ENCODE peak calls at places on chromosomes 6 and 20, in eight cellular contexts. X is iris pigment epithelial cell; R is stimulated activated CD8-positive, alpha-beta memory T cell treated with anti-CD3 and anti-CD28 coated beads, Interleukin-7, amount 100 ng/mL, for 1 hour; D is astrocyte of the spinal cord; C is iPS-NIHi11; N is C1 segment of cervical spinal cord; V is ACHN; Q is RPMI7951. E is an unnamed sample.

GRCh38 chr6:41783106-41783780 is 2.7 kb downstream of the PRICKLE4 start:
- DNase-seq in V (no peak), C (no peak), X (no peak), N (no peak), R (no peak), Q (no peak), D (no peak), E (no peak)

GRCh38 chr20:35004749-35005462 is 49.2 kb downstream of the MYH7B start:
- DNase-seq in V (no peak), X (no peak), C (no peak), N (no peak), R (no peak), Q (no peak), D (no peak), E (no peak)

GRCh38 chr6:105179244-105180065 is at the start of gene POPDC3:
- DNase-seq in V (no peak), N (no peak), C (peak; percentile 78), R (no peak), D (peak; percentile 38), X (peak; percentile 56), Q (peak; percentile 73), E (no peak)

GRCh38 chr6:126312013-126312665 is 27.8 kb upstream of the CENPW start:
- DNase-seq in X (peak; percentile 4), C (peak; percentile 56), R (no peak), V (peak; percentile 22), Q (peak; percentile 26), D (no peak), N (no peak), E (no peak)

GRCh38 chr6:35984701-35985100 is 39.7 kb downstream of the SLC26A8 start:
- DNase-seq in D (no peak), V (no peak), Q (no peak), R (no peak), C (no peak), N (no peak), X (no peak), E (no peak)

GRCh38 chr20:60306516-60306915 is 348.3 kb downstream of the CDH26 start:
- DNase-seq in X (no peak), Q (no peak), C (no peak), D (no peak), N (peak; percentile 29), R (no peak), V (no peak), E (no peak)

GRCh38 chr6:20238688-20239587 is 26.7 kb upstream of the MBOAT1 start:
- DNase-seq in R (no peak), C (no peak), N (no peak), D (no peak), Q (no peak), X (no peak), V (no peak), E (no peak)

GRCh38 chr20:38855356-38855755 is 49.9 kb downstream of the PPP1R16B start:
- DNase-seq in N (no peak), X (no peak), D (no peak), R (no peak), Q (peak; percentile 37), V (no peak), C (no peak), E (no peak)

GRCh38 chr20:21159658-21160380 is 33.9 kb downstream of the KIZ start:
- DNase-seq in N (no peak), Q (no peak), X (no peak), V (no peak), C (no peak), R (no peak), D (no peak), E (no peak)

GRCh38 chr6:127341471-127342202 is 1.8 kb downstream of the ECHDC1 start:
- DNase-seq in V (no peak), Q (no peak), D (no peak), X (no peak), N (no peak), C (no peak), R (no peak), E (no peak)

GRCh38 chr6:16001158-16001557 is 127.7 kb upstream of the MYLIP start:
- DNase-seq in C (no peak), N (no peak), D (no peak), X (no peak), V (no peak), R (no peak), Q (no peak), E (no peak)

GRCh38 chr6:83511901-83512681 is at the start of gene PRSS35:
- DNase-seq in Q (peak; percentile 45), D (peak; percentile 56), C (peak; percentile 81), R (no peak), N (peak; percentile 19), V (peak; percentile 60), X (peak; percentile 47), E (no peak)

GRCh38 chr6:158039178-158039557 is 57.5 kb downstream of the SYNJ2 start:
- DNase-seq in R (no peak), D (peak; percentile 92), C (no peak), Q (no peak), V (peak; percentile 67), N (no peak), X (peak; percentile 81), E (no peak)

GRCh38 chr6:108671175-108671574 is 110.5 kb downstream of the FOXO3 start:
- DNase-seq in R (no peak), Q (no peak), C (no peak), D (no peak), X (no peak), V (no peak), N (no peak), E (no peak)

GRCh38 chr6:157456524-157456829 is 75.5 kb downstream of the ZDHHC14 start:
- DNase-seq in X (no peak), R (no peak), D (no peak), V (no peak), N (no peak), C (no peak), Q (no peak), E (peak; percentile 2)

GRCh38 chr6:125598422-125598821 is 151.0 kb upstream of the HEY2 start:
- DNase-seq in R (no peak), C (no peak), X (peak; percentile 50), N (peak; percentile 9), V (no peak), D (peak; percentile 67), Q (peak; percentile 49), E (no peak)